ENCODE peak calls at places on chromosomes 5 and 9, in nine cellular contexts. One of them, this sample, is unnamed.

GRCh38 chr9:72444436-72444835 is 77.0 kb upstream of the TMC1 start:
- DNase-seq in small intestine: no peak
- DNase-seq in kidney glomerular epithelial cell: no peak
- DNase-seq in stimulated activated CD4-positive, alpha-beta T cell treated with anti-CD3 and anti-CD28 coated beads, Interleukin-4, amount 100 ng/mL, for 24 hours: no peak
- DNase-seq in cardiac fibroblast: no peak
- DNase-seq in breast epithelium: no peak
- DNase-seq in stimulated activated CD8-positive, alpha-beta memory T cell treated with anti-CD3 and anti-CD28 coated beads, Interleukin-4, amount 100 ng/mL, for 1 hour: no peak
- DNase-seq in sciatic nerve: no peak
- DNase-seq in smooth muscle cell of the brain vasculature: no peak
- DNase-seq in this sample: no peak

GRCh38 chr9:37904647-37905505 is 949 bp upstream of the SLC25A51 start:
- DNase-seq in smooth muscle cell of the brain vasculature: no peak
- DNase-seq in small intestine: peak
- DNase-seq in cardiac fibroblast: peak
- DNase-seq in breast epithelium: no peak
- DNase-seq in stimulated activated CD8-positive, alpha-beta memory T cell treated with anti-CD3 and anti-CD28 coated beads, Interleukin-4, amount 100 ng/mL, for 1 hour: no peak
- DNase-seq in sciatic nerve: no peak
- DNase-seq in kidney glomerular epithelial cell: no peak
- DNase-seq in stimulated activated CD4-positive, alpha-beta T cell treated with anti-CD3 and anti-CD28 coated beads, Interleukin-4, amount 100 ng/mL, for 24 hours: peak
- DNase-seq in this sample: no peak

GRCh38 chr5:147859962-147860640 is 18.4 kb upstream of the SCGB3A2 start:
- DNase-seq in cardiac fibroblast: no peak
- DNase-seq in sciatic nerve: no peak
- DNase-seq in stimulated activated CD8-positive, alpha-beta memory T cell treated with anti-CD3 and anti-CD28 coated beads, Interleukin-4, amount 100 ng/mL, for 1 hour: no peak
- DNase-seq in kidney glomerular epithelial cell: no peak
- DNase-seq in smooth muscle cell of the brain vasculature: no peak
- DNase-seq in stimulated activated CD4-positive, alpha-beta T cell treated with anti-CD3 and anti-CD28 coated beads, Interleukin-4, amount 100 ng/mL, for 24 hours: no peak
- DNase-seq in breast epithelium: no peak
- DNase-seq in small intestine: no peak
- DNase-seq in this sample: no peak

GRCh38 chr9:27205198-27205597 is 91.8 kb downstream of the EQTN start:
- DNase-seq in smooth muscle cell of the brain vasculature: no peak
- DNase-seq in small intestine: no peak
- DNase-seq in kidney glomerular epithelial cell: no peak
- DNase-seq in breast epithelium: no peak
- DNase-seq in cardiac fibroblast: peak
- DNase-seq in sciatic nerve: no peak
- DNase-seq in stimulated activated CD8-positive, alpha-beta memory T cell treated with anti-CD3 and anti-CD28 coated beads, Interleukin-4, amount 100 ng/mL, for 1 hour: no peak
- DNase-seq in stimulated activated CD4-positive, alpha-beta T cell treated with anti-CD3 and anti-CD28 coated beads, Interleukin-4, amount 100 ng/mL, for 24 hours: no peak
- DNase-seq in this sample: no peak

GRCh38 chr5:149464796-149465489 is 85.9 kb upstream of the IL17B start:
- DNase-seq in sciatic nerve: no peak
- DNase-seq in cardiac fibroblast: peak
- DNase-seq in stimulated activated CD4-positive, alpha-beta T cell treated with anti-CD3 and anti-CD28 coated beads, Interleukin-4, amount 100 ng/mL, for 24 hours: no peak
- DNase-seq in breast epithelium: no peak
- DNase-seq in kidney glomerular epithelial cell: no peak
- DNase-seq in stimulated activated CD8-positive, alpha-beta memory T cell treated with anti-CD3 and anti-CD28 coated beads, Interleukin-4, amount 100 ng/mL, for 1 hour: no peak
- DNase-seq in smooth muscle cell of the brain vasculature: no peak
- DNase-seq in small intestine: peak
- DNase-seq in this sample: no peak

GRCh38 chr9:98727428-98727827 is 18.7 kb upstream of the GABBR2 start:
- DNase-seq in cardiac fibroblast: no peak
- DNase-seq in kidney glomerular epithelial cell: no peak
- DNase-seq in small intestine: no peak
- DNase-seq in sciatic nerve: no peak
- DNase-seq in smooth muscle cell of the brain vasculature: no peak
- DNase-seq in stimulated activated CD4-positive, alpha-beta T cell treated with anti-CD3 and anti-CD28 coated beads, Interleukin-4, amount 100 ng/mL, for 24 hours: no peak
- DNase-seq in breast epithelium: no peak
- DNase-seq in stimulated activated CD8-positive, alpha-beta memory T cell treated with anti-CD3 and anti-CD28 coated beads, Interleukin-4, amount 100 ng/mL, for 1 hour: no peak
- DNase-seq in this sample: no peak

GRCh38 chr5:125668904-125669303 is 754.3 kb upstream of the GRAMD2B start:
- DNase-seq in stimulated activated CD4-positive, alpha-beta T cell treated with anti-CD3 and anti-CD28 coated beads, Interleukin-4, amount 100 ng/mL, for 24 hours: no peak
- DNase-seq in smooth muscle cell of the brain vasculature: no peak
- DNase-seq in small intestine: peak
- DNase-seq in cardiac fibroblast: peak
- DNase-seq in sciatic nerve: no peak
- DNase-seq in kidney glomerular epithelial cell: no peak
- DNase-seq in stimulated activated CD8-positive, alpha-beta memory T cell treated with anti-CD3 and anti-CD28 coated beads, Interleukin-4, amount 100 ng/mL, for 1 hour: no peak
- DNase-seq in breast epithelium: no peak
- DNase-seq in this sample: no peak

GRCh38 chr5:159310492-159310891 is 19.8 kb downstream of the IL12B start:
- DNase-seq in cardiac fibroblast: no peak
- DNase-seq in kidney glomerular epithelial cell: no peak
- DNase-seq in stimulated activated CD4-positive, alpha-beta T cell treated with anti-CD3 and anti-CD28 coated beads, Interleukin-4, amount 100 ng/mL, for 24 hours: peak
- DNase-seq in sciatic nerve: no peak
- DNase-seq in small intestine: peak
- DNase-seq in smooth muscle cell of the brain vasculature: no peak
- DNase-seq in stimulated activated CD8-positive, alpha-beta memory T cell treated with anti-CD3 and anti-CD28 coated beads, Interleukin-4, amount 100 ng/mL, for 1 hour: no peak
- DNase-seq in breast epithelium: no peak
- DNase-seq in this sample: no peak

GRCh38 chr5:10333154-10334006 is 20.1 kb upstream of the MARCHF6 start:
- DNase-seq in smooth muscle cell of the brain vasculature: no peak
- DNase-seq in stimulated activated CD8-positive, alpha-beta memory T cell treated with anti-CD3 and anti-CD28 coated beads, Interleukin-4, amount 100 ng/mL, for 1 hour: no peak
- DNase-seq in cardiac fibroblast: no peak
- DNase-seq in kidney glomerular epithelial cell: no peak
- DNase-seq in small intestine: peak
- DNase-seq in stimulated activated CD4-positive, alpha-beta T cell treated with anti-CD3 and anti-CD28 coated beads, Interleukin-4, amount 100 ng/mL, for 24 hours: no peak
- DNase-seq in breast epithelium: no peak
- DNase-seq in sciatic nerve: peak
- DNase-seq in this sample: no peak

GRCh38 chr9:17342696-17343095 is 207.9 kb downstream of the CNTLN start:
- DNase-seq in stimulated activated CD4-positive, alpha-beta T cell treated with anti-CD3 and anti-CD28 coated beads, Interleukin-4, amount 100 ng/mL, for 24 hours: no peak
- DNase-seq in cardiac fibroblast: no peak
- DNase-seq in sciatic nerve: no peak
- DNase-seq in small intestine: no peak
- DNase-seq in breast epithelium: no peak
- DNase-seq in smooth muscle cell of the brain vasculature: no peak
- DNase-seq in stimulated activated CD8-positive, alpha-beta memory T cell treated with anti-CD3 and anti-CD28 coated beads, Interleukin-4, amount 100 ng/mL, for 1 hour: no peak
- DNase-seq in kidney glomerular epithelial cell: no peak
- DNase-seq in this sample: peak

GRCh38 chr9:96884443-96884842 is 30.1 kb upstream of the ZNF782 start:
- DNase-seq in breast epithelium: no peak
- DNase-seq in stimulated activated CD8-positive, alpha-beta memory T cell treated with anti-CD3 and anti-CD28 coated beads, Interleukin-4, amount 100 ng/mL, for 1 hour: no peak
- DNase-seq in sciatic nerve: no peak
- DNase-seq in stimulated activated CD4-positive, alpha-beta T cell treated with anti-CD3 and anti-CD28 coated beads, Interleukin-4, amount 100 ng/mL, for 24 hours: no peak
- DNase-seq in small intestine: peak
- DNase-seq in cardiac fibroblast: peak
- DNase-seq in kidney glomerular epithelial cell: peak
- DNase-seq in smooth muscle cell of the brain vasculature: no peak
- DNase-seq in this sample: no peak

GRCh38 chr5:133565993-133566392 is 46.3 kb downstream of the FSTL4 start:
- DNase-seq in sciatic nerve: peak
- DNase-seq in stimulated activated CD8-positive, alpha-beta memory T cell treated with anti-CD3 and anti-CD28 coated beads, Interleukin-4, amount 100 ng/mL, for 1 hour: no peak
- DNase-seq in cardiac fibroblast: peak
- DNase-seq in smooth muscle cell of the brain vasculature: no peak
- DNase-seq in breast epithelium: no peak
- DNase-seq in small intestine: peak
- DNase-seq in kidney glomerular epithelial cell: peak
- DNase-seq in stimulated activated CD4-positive, alpha-beta T cell treated with anti-CD3 and anti-CD28 coated beads, Interleukin-4, amount 100 ng/mL, for 24 hours: no peak
- DNase-seq in this sample: no peak

GRCh38 chr9:14531424-14532269 is 161.6 kb downstream of the ZDHHC21 start:
- DNase-seq in sciatic nerve: no peak
- DNase-seq in stimulated activated CD8-positive, alpha-beta memory T cell treated with anti-CD3 and anti-CD28 coated beads, Interleukin-4, amount 100 ng/mL, for 1 hour: no peak
- DNase-seq in stimulated activated CD4-positive, alpha-beta T cell treated with anti-CD3 and anti-CD28 coated beads, Interleukin-4, amount 100 ng/mL, for 24 hours: no peak
- DNase-seq in smooth muscle cell of the brain vasculature: no peak
- DNase-seq in small intestine: no peak
- DNase-seq in kidney glomerular epithelial cell: no peak
- DNase-seq in breast epithelium: no peak
- DNase-seq in cardiac fibroblast: no peak
- DNase-seq in this sample: no peak

GRCh38 chr9:131758972-131759647 is 19.2 kb upstream of the RAPGEF1 start:
- DNase-seq in sciatic nerve: no peak
- DNase-seq in smooth muscle cell of the brain vasculature: no peak
- DNase-seq in kidney glomerular epithelial cell: no peak
- DNase-seq in breast epithelium: no peak
- DNase-seq in stimulated activated CD4-positive, alpha-beta T cell treated with anti-CD3 and anti-CD28 coated beads, Interleukin-4, amount 100 ng/mL, for 24 hours: no peak
- DNase-seq in cardiac fibroblast: no peak
- DNase-seq in small intestine: peak
- DNase-seq in stimulated activated CD8-positive, alpha-beta memory T cell treated with anti-CD3 and anti-CD28 coated beads, Interleukin-4, amount 100 ng/mL, for 1 hour: no peak
- DNase-seq in this sample: no peak

GRCh38 chr9:136740971-136741884 is 1.5 kb downstream of the LCN10 start:
- DNase-seq in kidney glomerular epithelial cell: no peak
- DNase-seq in cardiac fibroblast: no peak
- DNase-seq in sciatic nerve: no peak
- DNase-seq in smooth muscle cell of the brain vasculature: no peak
- DNase-seq in stimulated activated CD8-positive, alpha-beta memory T cell treated with anti-CD3 and anti-CD28 coated beads, Interleukin-4, amount 100 ng/mL, for 1 hour: no peak
- DNase-seq in small intestine: no peak
- DNase-seq in breast epithelium: no peak
- DNase-seq in stimulated activated CD4-positive, alpha-beta T cell treated with anti-CD3 and anti-CD28 coated beads, Interleukin-4, amount 100 ng/mL, for 24 hours: no peak
- DNase-seq in this sample: no peak

GRCh38 chr5:121757753-121758152 is 93.9 kb upstream of the FTMT start:
- DNase-seq in breast epithelium: no peak
- DNase-seq in stimulated activated CD4-positive, alpha-beta T cell treated with anti-CD3 and anti-CD28 coated beads, Interleukin-4, amount 100 ng/mL, for 24 hours: no peak
- DNase-seq in smooth muscle cell of the brain vasculature: no peak
- DNase-seq in sciatic nerve: no peak
- DNase-seq in stimulated activated CD8-positive, alpha-beta memory T cell treated with anti-CD3 and anti-CD28 coated beads, Interleukin-4, amount 100 ng/mL, for 1 hour: no peak
- DNase-seq in cardiac fibroblast: no peak
- DNase-seq in kidney glomerular epithelial cell: no peak
- DNase-seq in small intestine: no peak
- DNase-seq in this sample: no peak

GRCh38 chr9:82456621-82457020 is 468.0 kb downstream of the SPATA31D1 start:
- DNase-seq in stimulated activated CD8-positive, alpha-beta memory T cell treated with anti-CD3 and anti-CD28 coated beads, Interleukin-4, amount 100 ng/mL, for 1 hour: no peak
- DNase-seq in stimulated activated CD4-positive, alpha-beta T cell treated with anti-CD3 and anti-CD28 coated beads, Interleukin-4, amount 100 ng/mL, for 24 hours: no peak
- DNase-seq in small intestine: no peak
- DNase-seq in smooth muscle cell of the brain vasculature: no peak
- DNase-seq in breast epithelium: no peak
- DNase-seq in kidney glomerular epithelial cell: peak
- DNase-seq in cardiac fibroblast: peak
- DNase-seq in sciatic nerve: no peak
- DNase-seq in this sample: no peak

GRCh38 chr9:123081824-123082223 is 48.4 kb downstream of the GPR21 start:
- DNase-seq in small intestine: peak
- DNase-seq in breast epithelium: no peak
- DNase-seq in stimulated activated CD4-positive, alpha-beta T cell treated with anti-CD3 and anti-CD28 coated beads, Interleukin-4, amount 100 ng/mL, for 24 hours: peak
- DNase-seq in smooth muscle cell of the brain vasculature: no peak
- DNase-seq in sciatic nerve: no peak
- DNase-seq in cardiac fibroblast: peak
- DNase-seq in kidney glomerular epithelial cell: peak
- DNase-seq in stimulated activated CD8-positive, alpha-beta memory T cell treated with anti-CD3 and anti-CD28 coated beads, Interleukin-4, amount 100 ng/mL, for 1 hour: no peak
- DNase-seq in this sample: no peak

GRCh38 chr5:115599502-115599901 is 2.8 kb downstream of the TICAM2 start:
- DNase-seq in sciatic nerve: no peak
- DNase-seq in kidney glomerular epithelial cell: peak
- DNase-seq in smooth muscle cell of the brain vasculature: no peak
- DNase-seq in stimulated activated CD8-positive, alpha-beta memory T cell treated with anti-CD3 and anti-CD28 coated beads, Interleukin-4, amount 100 ng/mL, for 1 hour: no peak
- DNase-seq in stimulated activated CD4-positive, alpha-beta T cell treated with anti-CD3 and anti-CD28 coated beads, Interleukin-4, amount 100 ng/mL, for 24 hours: no peak
- DNase-seq in cardiac fibroblast: peak
- DNase-seq in small intestine: peak
- DNase-seq in breast epithelium: no peak
- DNase-seq in this sample: peak

GRCh38 chr5:86137297-86137696 is 480.4 kb upstream of the COX7C start:
- DNase-seq in cardiac fibroblast: no peak
- DNase-seq in smooth muscle cell of the brain vasculature: no peak
- DNase-seq in sciatic nerve: no peak
- DNase-seq in breast epithelium: no peak
- DNase-seq in stimulated activated CD8-positive, alpha-beta memory T cell treated with anti-CD3 and anti-CD28 coated beads, Interleukin-4, amount 100 ng/mL, for 1 hour: no peak
- DNase-seq in kidney glomerular epithelial cell: no peak
- DNase-seq in small intestine: no peak
- DNase-seq in stimulated activated CD4-positive, alpha-beta T cell treated with anti-CD3 and anti-CD28 coated beads, Interleukin-4, amount 100 ng/mL, for 24 hours: no peak
- DNase-seq in this sample: no peak

GRCh38 chr9:98306384-98307145 is 51.1 kb upstream of the TBC1D2 start:
- DNase-seq in smooth muscle cell of the brain vasculature: no peak
- DNase-seq in small intestine: no peak
- DNase-seq in breast epithelium: no peak
- DNase-seq in cardiac fibroblast: peak
- DNase-seq in sciatic nerve: no peak
- DNase-seq in stimulated activated CD4-positive, alpha-beta T cell treated with anti-CD3 and anti-CD28 coated beads, Interleukin-4, amount 100 ng/mL, for 24 hours: no peak
- DNase-seq in kidney glomerular epithelial cell: no peak
- DNase-seq in stimulated activated CD8-positive, alpha-beta memory T cell treated with anti-CD3 and anti-CD28 coated beads, Interleukin-4, amount 100 ng/mL, for 1 hour: no peak
- DNase-seq in this sample: peak

GRCh38 chr5:123125953-123126352 is 36.9 kb downstream of the PRDM6 start:
- DNase-seq in kidney glomerular epithelial cell: no peak
- DNase-seq in cardiac fibroblast: peak
- DNase-seq in stimulated activated CD8-positive, alpha-beta memory T cell treated with anti-CD3 and anti-CD28 coated beads, Interleukin-4, amount 100 ng/mL, for 1 hour: no peak
- DNase-seq in breast epithelium: no peak
- DNase-seq in sciatic nerve: no peak
- DNase-seq in stimulated activated CD4-positive, alpha-beta T cell treated with anti-CD3 and anti-CD28 coated beads, Interleukin-4, amount 100 ng/mL, for 24 hours: no peak
- DNase-seq in small intestine: no peak
- DNase-seq in smooth muscle cell of the brain vasculature: peak
- DNase-seq in this sample: no peak

GRCh38 chr5:174145091-174145490 is 99.6 kb downstream of the NSG2 start:
- DNase-seq in small intestine: no peak
- DNase-seq in cardiac fibroblast: no peak
- DNase-seq in breast epithelium: no peak
- DNase-seq in kidney glomerular epithelial cell: no peak
- DNase-seq in stimulated activated CD4-positive, alpha-beta T cell treated with anti-CD3 and anti-CD28 coated beads, Interleukin-4, amount 100 ng/mL, for 24 hours: no peak
- DNase-seq in stimulated activated CD8-positive, alpha-beta memory T cell treated with anti-CD3 and anti-CD28 coated beads, Interleukin-4, amount 100 ng/mL, for 1 hour: no peak
- DNase-seq in smooth muscle cell of the brain vasculature: no peak
- DNase-seq in sciatic nerve: no peak
- DNase-seq in this sample: no peak

GRCh38 chr5:9670371-9670770 is 40.2 kb upstream of the TAS2R1 start:
- DNase-seq in kidney glomerular epithelial cell: no peak
- DNase-seq in stimulated activated CD8-positive, alpha-beta memory T cell treated with anti-CD3 and anti-CD28 coated beads, Interleukin-4, amount 100 ng/mL, for 1 hour: no peak
- DNase-seq in stimulated activated CD4-positive, alpha-beta T cell treated with anti-CD3 and anti-CD28 coated beads, Interleukin-4, amount 100 ng/mL, for 24 hours: no peak
- DNase-seq in cardiac fibroblast: no peak
- DNase-seq in breast epithelium: no peak
- DNase-seq in smooth muscle cell of the brain vasculature: no peak
- DNase-seq in sciatic nerve: no peak
- DNase-seq in small intestine: no peak
- DNase-seq in this sample: no peak

GRCh38 chr9:135516132-135516860 is 4.9 kb upstream of the LCN1 start:
- DNase-seq in sciatic nerve: peak
- DNase-seq in cardiac fibroblast: peak
- DNase-seq in smooth muscle cell of the brain vasculature: no peak
- DNase-seq in stimulated activated CD4-positive, alpha-beta T cell treated with anti-CD3 and anti-CD28 coated beads, Interleukin-4, amount 100 ng/mL, for 24 hours: no peak
- DNase-seq in small intestine: no peak
- DNase-seq in kidney glomerular epithelial cell: no peak
- DNase-seq in breast epithelium: no peak
- DNase-seq in stimulated activated CD8-positive, alpha-beta memory T cell treated with anti-CD3 and anti-CD28 coated beads, Interleukin-4, amount 100 ng/mL, for 1 hour: no peak
- DNase-seq in this sample: no peak